ENCODE peak calls at places on chromosome 18, in ten cellular contexts. C, I, H, K, Y, R, X, M, Z and L are unnamed samples.

GRCh38 chr18:37505321-37505720 is 60.3 kb downstream of the CELF4 start:
- DNase-seq in C (no peak), I (no peak), H (no peak), K (no peak), Y (no peak), R (no peak), X (no peak), M (no peak), Z (no peak), L (no peak)

GRCh38 chr18:24078391-24078790 is 60.5 kb upstream of the CABYR start:
- DNase-seq in C (no peak), I (no peak), H (no peak), K (no peak), Y (no peak), R (no peak), X (no peak), M (no peak), Z (no peak), L (no peak)

GRCh38 chr18:38301621-38302020 is 736.0 kb upstream of the CELF4 start:
- DNase-seq in C (no peak), I (no peak), H (no peak), K (peak), Y (no peak), R (no peak), X (no peak), M (no peak), Z (no peak), L (no peak)

GRCh38 chr18:12840382-12840781 is 43.7 kb downstream of the PTPN2 start:
- DNase-seq in C (no peak), I (no peak), H (no peak), K (no peak), Y (no peak), R (no peak), X (no peak), M (no peak), Z (no peak), L (no peak)

GRCh38 chr18:31624892-31625640 is 33.4 kb downstream of the TTR start:
- DNase-seq in C (no peak), I (no peak), H (no peak), K (no peak), Y (no peak), R (no peak), X (no peak), M (no peak), Z (no peak), L (no peak)

GRCh38 chr18:80108739-80109675 is at the start of gene ADNP2:
- DNase-seq in C (peak), I (peak), H (peak), K (peak), Y (peak), R (peak), X (peak), M (peak), Z (peak), L (peak)

GRCh38 chr18:2882201-2882600 is 35.4 kb downstream of the EMILIN2 start:
- DNase-seq in C (no peak), I (no peak), H (no peak), K (no peak), Y (no peak), R (no peak), X (no peak), M (no peak), Z (no peak), L (no peak)

GRCh38 chr18:3498705-3499451 is 48.9 kb downstream of the TGIF1 start:
- DNase-seq in C (peak), I (peak), H (peak), K (no peak), Y (peak), R (peak), X (peak), M (no peak), Z (peak), L (peak)

GRCh38 chr18:8745355-8746014 is 40.1 kb downstream of the MTCL1 start:
- DNase-seq in C (no peak), I (no peak), H (no peak), K (no peak), Y (no peak), R (no peak), X (no peak), M (no peak), Z (no peak), L (no peak)

GRCh38 chr18:67425724-67426123 is 90.8 kb downstream of the DSEL start:
- DNase-seq in C (peak), I (no peak), H (no peak), K (peak), Y (no peak), R (no peak), X (no peak), M (no peak), Z (no peak), L (peak)

GRCh38 chr18:32577561-32577960 is 106.9 kb upstream of the GAREM1 start:
- DNase-seq in C (no peak), I (no peak), H (no peak), K (no peak), Y (no peak), R (no peak), X (no peak), M (no peak), Z (no peak), L (no peak)

GRCh38 chr18:10351221-10351795 is 103.1 kb upstream of the APCDD1 start:
- DNase-seq in C (no peak), I (no peak), H (no peak), K (no peak), Y (no peak), R (no peak), X (no peak), M (no peak), Z (no peak), L (no peak)

DNA sequence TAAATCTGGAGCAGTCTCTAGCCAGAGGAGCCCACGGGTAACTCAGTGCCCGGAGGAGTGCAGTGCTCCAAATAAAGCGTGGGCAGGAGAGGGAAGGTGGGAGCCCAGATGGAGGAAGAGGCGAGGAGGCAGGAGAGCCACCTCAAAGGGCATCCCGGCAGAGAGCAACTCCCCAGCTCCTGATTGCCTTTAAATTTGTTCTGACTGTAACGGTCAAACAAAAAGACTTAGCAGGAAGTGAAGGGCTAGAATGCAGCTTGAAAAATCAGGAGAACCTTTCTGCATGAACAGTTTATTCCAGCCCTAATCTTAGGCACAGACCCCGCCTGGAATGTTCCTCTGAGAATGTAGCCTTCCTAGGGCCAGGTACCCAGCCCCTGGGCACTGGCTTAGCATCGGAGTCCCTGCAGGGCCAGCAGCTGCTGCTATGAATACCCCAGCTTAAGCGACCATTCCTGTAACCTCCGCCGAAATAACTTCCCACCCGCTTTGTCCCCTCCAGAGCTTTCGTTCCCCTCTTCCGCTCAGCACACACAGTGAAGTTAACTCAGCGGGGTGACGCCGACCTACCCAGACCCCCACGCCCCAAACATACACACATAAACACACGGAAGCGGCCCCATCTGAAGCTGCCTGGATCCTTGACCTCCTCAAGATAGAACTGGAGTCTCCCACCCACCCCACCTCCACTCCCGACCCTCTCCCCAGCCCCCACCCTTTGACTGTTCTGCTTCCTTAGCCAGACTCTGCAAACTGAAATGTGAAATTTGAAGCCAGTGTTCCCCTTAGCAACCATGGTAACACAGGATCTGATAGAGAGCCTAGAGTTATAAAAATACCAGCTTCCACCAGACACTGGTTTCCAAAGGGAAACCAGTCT is 123.2 kb downstream of the SMAD7 start:
- DNase-seq in C (no peak), I (peak), H (peak), K (no peak), Y (peak), R (peak), X (no peak), M (no peak), Z (peak), L (no peak)
- H3K27ac ChIP-seq in C (no peak), I (peak), H (peak), K (no peak), Y (peak), R (peak), X (no peak), M (no peak), Z (peak), L (no peak)

GRCh38 chr18:26656944-26657536 is 108.7 kb upstream of the KCTD1 start:
- DNase-seq in C (peak), I (peak), H (peak), K (peak), Y (peak), R (peak), X (peak), M (no peak), Z (peak), L (peak)

GRCh38 chr18:26657618-26658581 is 109.5 kb upstream of the KCTD1 start:
- DNase-seq in C (no peak), I (no peak), H (no peak), K (no peak), Y (no peak), R (no peak), X (no peak), M (no peak), Z (peak), L (no peak)

GRCh38 chr18:26663001-26663400 is 114.6 kb upstream of the KCTD1 start:
- DNase-seq in C (no peak), I (no peak), H (peak), K (no peak), Y (no peak), R (no peak), X (no peak), M (no peak), Z (no peak), L (no peak)
- H3K27ac ChIP-seq in C (no peak), I (no peak), H (no peak), K (no peak), Y (no peak), R (no peak), X (no peak), M (no peak), Z (no peak), L (no peak)

GRCh38 chr18:63860536-63860930 is 27.0 kb upstream of the SERPINB2 start:
- DNase-seq in C (no peak), I (no peak), H (no peak), K (no peak), Y (no peak), R (no peak), X (no peak), M (no peak), Z (no peak), L (no peak)

GRCh38 chr18:63859781-63860535 is 27.5 kb upstream of the SERPINB2 start:
- DNase-seq in C (no peak), I (no peak), H (no peak), K (no peak), Y (no peak), R (no peak), X (no peak), M (no peak), Z (no peak), L (no peak)
- H3K27ac ChIP-seq in C (no peak), I (no peak), H (no peak), K (no peak), Y (no peak), R (no peak), X (no peak), M (no peak), Z (no peak), L (no peak)

DNA sequence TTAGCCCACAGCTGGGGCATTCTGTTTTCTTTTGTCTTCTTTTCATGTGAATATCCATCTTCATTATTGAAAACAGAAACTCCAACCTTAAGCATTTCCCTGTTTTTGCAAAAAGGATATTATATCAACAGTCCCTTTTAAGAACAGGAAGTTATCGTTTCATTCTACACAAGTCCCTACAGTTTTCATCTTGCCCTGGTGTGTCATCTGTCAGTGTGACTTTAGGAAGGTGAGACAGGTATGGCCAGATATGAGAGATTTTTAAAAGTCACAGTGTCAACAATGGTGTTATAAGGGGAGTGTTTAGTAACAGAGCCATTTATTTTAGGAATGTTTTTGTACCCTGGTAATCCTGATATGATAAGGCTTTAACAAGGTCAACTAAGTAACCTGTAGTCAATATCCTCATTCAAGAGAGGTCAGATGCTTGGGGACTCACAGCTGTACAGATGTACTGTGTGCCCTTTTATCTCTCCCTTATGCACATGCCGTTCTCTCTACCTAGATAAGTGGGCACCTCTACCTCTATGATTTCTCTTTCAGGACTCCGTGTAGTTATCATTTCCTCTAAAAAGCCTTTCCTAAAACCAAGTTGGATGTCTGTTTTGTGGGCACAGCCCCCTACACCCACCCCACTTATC is 132.5 kb downstream of the BCL2 start:
- DNase-seq in C (no peak), I (no peak), H (no peak), K (no peak), Y (no peak), R (no peak), X (no peak), M (no peak), Z (no peak), L (no peak)
- H3K27ac ChIP-seq in C (no peak), I (peak), H (peak), K (no peak), Y (no peak), R (no peak), X (no peak), M (no peak), Z (no peak), L (no peak)

DNA sequence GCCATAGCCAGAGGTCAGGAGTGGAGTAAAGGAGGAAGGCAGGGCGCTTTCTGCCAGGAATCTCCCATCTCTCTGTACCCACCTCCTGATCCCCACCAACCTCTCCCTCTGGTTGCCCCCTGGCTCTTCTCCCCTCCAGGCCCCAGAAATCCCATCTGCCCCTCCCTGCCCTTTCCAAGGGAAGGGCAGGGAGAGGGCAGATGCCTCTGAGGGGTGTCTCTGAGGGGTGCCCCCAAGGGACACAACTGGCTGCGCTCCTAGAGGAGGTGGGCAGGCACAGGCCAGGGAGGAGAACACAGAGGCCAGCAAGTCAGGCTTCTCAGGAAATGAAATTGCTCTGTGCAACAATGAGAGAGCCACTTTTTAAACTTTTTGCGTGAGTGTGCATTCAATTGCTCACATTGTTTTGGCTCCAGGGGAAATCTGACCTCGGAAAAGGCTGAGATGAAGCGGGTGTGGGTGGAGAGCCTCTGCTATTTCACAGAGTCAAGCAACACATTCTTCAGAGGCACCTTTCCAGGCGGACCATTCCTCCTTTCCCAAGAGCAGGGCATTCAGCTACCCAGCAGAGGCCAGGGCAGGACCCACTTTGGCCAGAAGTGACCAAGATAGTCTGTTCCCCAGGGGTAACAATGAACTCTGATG is 125.5 kb downstream of the SMAD7 start:
- DNase-seq in C (no peak), I (peak), H (peak), K (no peak), Y (peak), R (peak), X (no peak), M (no peak), Z (no peak), L (peak)
- H3K27ac ChIP-seq in C (no peak), I (peak), H (peak), K (no peak), Y (no peak), R (peak), X (no peak), M (no peak), Z (peak), L (peak)

DNA sequence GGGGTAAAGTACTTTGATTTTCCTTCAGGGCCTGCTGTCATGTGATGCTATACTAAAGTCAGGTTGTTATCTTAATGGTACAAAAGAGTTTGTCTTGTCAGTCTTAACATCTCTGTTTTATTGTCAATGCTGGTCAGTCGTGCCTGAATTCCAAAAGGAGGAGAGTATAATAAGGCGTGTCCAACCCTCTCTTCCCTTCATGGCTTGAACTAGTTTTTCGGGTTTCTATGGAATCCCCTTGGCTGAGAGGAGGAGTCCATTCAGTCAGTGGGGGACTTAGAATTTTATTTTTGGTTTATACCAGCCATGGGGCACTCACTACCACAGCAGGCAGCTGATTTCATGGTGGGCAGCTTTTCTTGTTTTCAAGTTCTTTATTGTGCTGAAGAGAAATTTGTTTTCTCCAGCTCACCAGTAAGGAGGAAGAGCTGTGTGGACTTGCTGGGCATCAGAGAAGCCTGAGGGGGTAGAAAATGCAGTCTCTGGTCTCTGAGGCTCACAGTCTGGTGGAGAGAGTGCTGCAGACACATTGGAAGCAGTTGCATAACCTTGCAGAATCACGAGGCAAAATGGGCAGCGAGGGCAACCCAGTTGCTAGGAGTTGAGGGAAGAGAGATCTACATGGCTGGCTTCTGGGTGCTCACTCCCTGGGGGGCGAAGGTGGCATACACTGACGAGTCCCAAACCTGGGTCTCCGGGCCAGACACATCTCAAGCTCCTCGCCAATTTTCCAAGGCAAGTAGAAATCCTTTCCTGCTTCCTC is 193.1 kb downstream of the ZBTB7C start:
- DNase-seq in C (no peak), I (no peak), H (peak), K (peak), Y (no peak), R (no peak), X (no peak), M (no peak), Z (no peak), L (no peak)
- H3K27ac ChIP-seq in C (no peak), I (no peak), H (peak), K (no peak), Y (no peak), R (no peak), X (no peak), M (no peak), Z (no peak), L (no peak)

GRCh38 chr18:57915848-57916596 is 112.9 kb upstream of the ATP8B1 start:
- DNase-seq in C (no peak), I (no peak), H (no peak), K (no peak), Y (peak), R (no peak), X (no peak), M (no peak), Z (peak), L (no peak)
- H3K27ac ChIP-seq in C (peak), I (no peak), H (no peak), K (no peak), Y (peak), R (no peak), X (no peak), M (no peak), Z (no peak), L (no peak)